ENCODE peak calls at places on chromosomes 4 and X, in eight cellular contexts. D is CD8-positive, alpha-beta T cell; X is neural progenitor cell; G is suprapubic skin; O is tibial nerve; I is breast epithelium; P is sigmoid colon; Q is astrocyte. S is an unnamed sample. For H3K27me3, the result is how much of the 10 kb centered on the place peaks cover.

GRCh38 chr4:5888222-5888701 is 4.6 kb downstream of the CRMP1 start:
- DNase-seq in D (no peak), X (peak), G (no peak), O (no peak), I (no peak), P (no peak), Q (no peak), S (no peak)

GRCh38 chr4:40280586-40280985 is 54.5 kb upstream of the CHRNA9 start:
- DNase-seq in D (no peak), X (no peak), G (no peak), O (no peak), I (no peak), P (peak), Q (no peak), S (no peak)

GRCh38 chr4:139167774-139168444 is 9.1 kb downstream of the ELF2 start:
- DNase-seq in D (no peak), X (no peak), G (no peak), O (peak), I (no peak), P (no peak), Q (peak), S (no peak)

GRCh38 chr4:122992111-122992510 is 69.7 kb upstream of the NUDT6 start:
- DNase-seq in D (no peak), X (no peak), G (no peak), O (no peak), I (no peak), P (no peak), Q (peak), S (no peak)

GRCh38 chrX:78123190-78123589 is 16.3 kb downstream of the TAF9B start:
- DNase-seq in D (no peak), X (no peak), G (no peak), O (no peak), I (no peak), P (no peak), Q (peak), S (no peak)

GRCh38 chr4:120922390-120923200 is at the start of gene PRDM5:
- DNase-seq in D (peak), X (peak), G (peak), O (peak), I (peak), P (peak), Q (peak), S (peak)

GRCh38 chr4:4791299-4791798 is 68.1 kb upstream of the MSX1 start:
- DNase-seq in D (no peak), X (peak), G (no peak), O (no peak), I (no peak), P (no peak), Q (peak), S (no peak)

GRCh38 chr4:139054791-139055376 is 39.3 kb downstream of the NOCT start:
- DNase-seq in D (no peak), X (no peak), G (no peak), O (no peak), I (no peak), P (no peak), Q (peak), S (no peak)

GRCh38 chrX:119093991-119094741 is 21.4 kb downstream of the CT47C1 start:
- DNase-seq in D (no peak), X (no peak), G (no peak), O (no peak), I (no peak), P (no peak), Q (no peak), S (no peak)

GRCh38 chr4:68373513-68373912 is 23.6 kb upstream of the YTHDC1 start:
- DNase-seq in D (peak), X (peak), G (peak), O (peak), I (peak), P (peak), Q (peak), S (peak)

GRCh38 chr4:26322349-26322748 is 1.5 kb downstream of the RBPJ start:
- DNase-seq in D (no peak), X (no peak), G (no peak), O (no peak), I (no peak), P (no peak), Q (no peak), S (no peak)

DNA sequence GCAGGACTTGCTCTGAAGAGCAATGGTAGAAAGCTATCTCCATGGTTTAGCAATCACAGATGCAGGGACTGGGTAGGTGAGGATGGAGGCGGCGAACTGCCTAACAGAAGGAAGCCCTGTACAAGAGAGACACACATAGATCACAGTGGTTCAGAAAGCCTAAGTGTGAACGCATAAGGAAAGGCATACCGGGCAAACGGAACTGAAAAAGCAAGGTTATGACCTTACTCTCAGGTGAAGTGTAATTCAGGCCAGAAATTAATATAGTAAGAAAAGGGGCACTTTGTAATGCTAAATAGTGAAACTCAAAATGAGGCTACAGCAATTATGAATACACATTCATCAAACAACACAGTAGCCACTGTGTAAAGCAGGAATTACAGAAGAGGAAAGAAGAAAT is 126.6 kb downstream of the PALLD start:
- DNase-seq in D (no peak), X (no peak), G (no peak), O (no peak), I (no peak), P (no peak), Q (no peak), S (no peak)
- TF ChIP-seq CTCF in D (no peak), X (no peak), G (no peak), O (no peak), I (no peak), P (no peak), Q (no peak), S (no peak)

DNA sequence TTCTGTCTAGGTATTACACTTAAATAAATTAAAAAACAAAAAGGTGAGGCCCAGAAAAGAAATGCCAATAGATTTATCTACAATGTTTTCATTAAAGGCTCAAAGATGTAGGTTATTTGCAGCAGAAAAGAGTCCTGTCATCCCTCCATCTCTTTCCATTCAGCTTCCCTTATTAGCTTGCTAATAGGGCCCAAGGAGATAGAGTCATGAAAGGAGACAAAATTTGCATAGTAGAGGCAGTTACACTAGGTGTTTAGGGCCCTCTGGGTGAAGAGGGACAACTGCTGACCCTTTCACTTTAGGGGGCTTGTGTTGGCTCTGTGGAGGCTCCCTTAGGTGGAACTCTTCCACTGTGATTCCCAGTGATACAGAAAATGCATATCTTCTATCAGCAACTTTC is 58.4 kb upstream of the TACR3 start:
- DNase-seq in D (no peak), X (no peak), G (no peak), O (no peak), I (no peak), P (no peak), Q (no peak), S (no peak)
- H3K4me3 ChIP-seq in D (no peak), X (no peak), G (no peak), O (no peak), I (no peak), P (no peak), Q (no peak), S (no peak)

DNA sequence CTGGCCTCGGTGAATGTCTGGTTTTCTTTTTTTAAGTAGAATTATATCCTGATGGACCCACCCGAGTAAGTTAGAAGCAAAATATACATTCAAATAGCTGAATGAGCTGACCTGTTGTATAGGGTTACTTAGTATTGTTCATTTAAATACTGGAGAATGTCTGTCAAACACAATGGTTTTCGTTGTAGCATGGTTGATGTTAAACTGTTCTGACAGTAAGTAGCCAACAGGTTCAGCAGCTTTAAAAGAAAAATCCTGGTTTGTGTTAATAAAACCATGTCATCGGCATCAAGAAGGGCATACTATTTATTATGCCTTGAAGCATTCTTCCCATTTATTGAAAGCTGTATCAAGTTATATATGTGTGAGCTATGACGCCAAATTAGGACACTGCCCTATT is 149.6 kb downstream of the ANAPC10 start:
- DNase-seq in D (no peak), X (peak), G (no peak), O (no peak), I (no peak), P (no peak), Q (no peak), S (no peak)
- H3K27me3 ChIP-seq in D (under half), X (under half), G (under half), O (under half), I (under half), P (under half), Q (under half), S (under half)

GRCh38 chrX:130769835-130770234 is 133.2 kb downstream of the ENOX2 start:
- DNase-seq in D (no peak), X (no peak), G (no peak), O (no peak), I (no peak), P (no peak), Q (no peak), S (no peak)

GRCh38 chrX:130771230-130771629 is 131.8 kb downstream of the ENOX2 start:
- DNase-seq in D (no peak), X (no peak), G (no peak), O (no peak), I (no peak), P (no peak), Q (no peak), S (no peak)

GRCh38 chrX:130771648-130772312 is 131.2 kb downstream of the ENOX2 start:
- DNase-seq in D (no peak), X (no peak), G (no peak), O (no peak), I (no peak), P (no peak), Q (no peak), S (no peak)

GRCh38 chrX:130770615-130771014 is 132.4 kb downstream of the ENOX2 start:
- DNase-seq in D (no peak), X (no peak), G (no peak), O (no peak), I (no peak), P (no peak), Q (peak), S (no peak)

DNA sequence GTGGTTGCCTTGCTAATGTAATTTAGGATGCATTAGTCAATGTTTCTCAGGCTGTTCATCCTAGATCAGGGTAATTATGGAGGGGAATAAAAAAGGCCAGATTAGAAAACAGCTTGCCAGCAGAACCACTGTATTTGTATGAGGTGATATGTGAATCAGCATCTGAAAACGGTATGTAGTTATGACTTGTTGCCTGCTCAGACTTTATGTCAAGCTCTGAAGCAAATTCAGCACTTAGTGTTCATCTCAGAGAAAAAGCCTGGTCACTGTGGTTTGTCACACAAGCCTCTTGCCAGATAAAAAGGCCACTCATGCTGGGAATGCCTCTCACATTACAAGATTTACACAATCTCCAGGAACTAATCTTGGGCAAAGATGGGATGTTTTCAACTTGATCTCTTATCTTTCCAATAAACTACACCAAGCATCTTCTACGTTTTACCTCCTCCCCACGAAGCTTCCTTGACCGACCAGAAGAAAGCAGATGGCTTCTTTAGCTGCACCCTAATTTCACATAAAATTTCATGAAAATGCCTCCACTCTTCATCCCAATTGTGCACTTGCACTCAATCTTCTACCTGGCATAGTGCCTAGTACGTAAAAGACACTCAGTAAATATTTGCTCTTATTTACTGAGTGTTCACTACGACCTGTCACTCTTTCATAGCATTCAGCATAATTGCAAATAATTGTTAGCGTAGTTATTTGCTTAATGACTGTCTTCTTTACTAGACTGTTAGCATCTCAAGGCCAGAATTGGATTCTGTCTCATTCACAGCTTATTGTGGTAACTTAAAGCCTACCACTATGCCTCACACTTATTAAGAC is 130.5 kb downstream of the ENOX2 start:
- DNase-seq in D (no peak), X (no peak), G (no peak), O (no peak), I (no peak), P (no peak), Q (peak), S (no peak)
- TF ChIP-seq CTCF in D (no peak), X (no peak), G (no peak), O (no peak), I (no peak), P (no peak), Q (no peak), S (no peak)

DNA sequence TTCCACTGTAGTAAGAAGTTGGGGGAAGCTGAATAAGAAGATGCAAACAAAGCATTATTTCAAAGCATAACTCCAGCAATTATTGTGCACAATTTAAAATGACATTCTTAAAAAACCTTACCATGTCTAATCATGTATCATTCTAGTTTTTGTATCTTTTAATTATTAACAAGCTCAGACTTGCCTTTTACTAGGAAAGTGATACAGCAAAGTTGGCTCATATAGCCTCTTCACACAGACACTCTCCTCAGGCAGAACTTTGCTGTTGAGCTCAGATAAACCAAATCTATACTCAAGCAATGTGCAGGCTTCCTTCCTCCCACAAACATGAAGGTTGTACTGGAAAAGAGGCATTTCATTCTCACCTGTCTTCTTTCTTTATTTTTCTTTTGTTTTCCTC is 358.7 kb upstream of the EMCN start:
- DNase-seq in D (no peak), X (no peak), G (no peak), O (no peak), I (no peak), P (no peak), Q (no peak), S (no peak)
- H3K4me3 ChIP-seq in D (no peak), X (no peak), G (no peak), O (no peak), I (no peak), P (no peak), Q (no peak), S (no peak)

DNA sequence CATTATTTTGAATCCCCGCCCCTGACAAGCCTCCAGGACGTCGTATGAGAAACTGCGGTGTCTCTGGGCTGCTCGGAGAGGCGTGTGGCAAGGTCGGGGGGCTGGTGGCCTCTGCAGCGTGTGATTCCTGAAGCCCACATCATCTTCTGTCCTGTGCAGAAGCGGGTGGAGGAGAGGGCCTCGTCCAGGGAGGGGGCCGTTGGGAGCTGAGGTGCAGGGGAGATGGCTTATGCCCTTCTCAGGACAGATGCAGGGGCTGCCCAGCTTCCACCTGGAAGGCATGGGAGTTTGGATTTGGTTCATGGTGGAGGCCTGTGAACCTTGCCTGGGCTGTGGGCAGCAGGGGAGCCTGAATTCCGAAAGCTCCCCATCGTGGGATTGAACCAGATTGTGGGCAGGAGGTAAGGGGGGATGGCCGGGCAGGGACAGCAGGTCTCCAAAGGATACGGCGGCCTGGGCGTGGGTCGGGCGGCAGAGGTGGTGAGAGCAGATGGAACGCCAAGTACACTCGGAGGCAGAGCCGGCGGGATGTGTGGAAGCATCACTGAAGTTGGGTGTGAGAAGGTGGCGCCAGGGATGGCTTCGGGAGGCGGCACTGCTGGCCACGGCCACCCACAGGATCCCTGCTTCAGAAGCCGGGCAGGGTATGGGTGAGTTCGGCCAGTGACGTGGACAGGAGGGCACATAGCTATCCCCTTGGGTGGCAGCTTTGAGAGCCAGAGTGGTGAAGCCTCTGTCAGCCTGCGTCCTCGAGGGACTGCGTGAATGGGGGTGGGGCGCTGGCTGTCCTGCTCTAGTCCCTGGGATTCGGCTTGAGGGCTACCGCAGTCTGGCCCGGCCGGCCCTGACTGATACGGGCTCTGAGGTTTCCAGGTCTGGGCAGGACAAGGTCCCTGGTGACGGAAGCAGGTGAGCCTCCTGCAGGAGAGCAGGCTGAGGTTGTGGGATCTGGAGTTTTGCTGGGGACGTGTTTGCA is 76.3 kb upstream of the ADRA2C start:
- DNase-seq in D (no peak), X (no peak), G (peak), O (no peak), I (no peak), P (peak), Q (no peak), S (no peak)
- H3K27me3 ChIP-seq in D (under half), X (under half), G (under half), O (under half), I (under half), P (under half), Q (under half), S (under half)

DNA sequence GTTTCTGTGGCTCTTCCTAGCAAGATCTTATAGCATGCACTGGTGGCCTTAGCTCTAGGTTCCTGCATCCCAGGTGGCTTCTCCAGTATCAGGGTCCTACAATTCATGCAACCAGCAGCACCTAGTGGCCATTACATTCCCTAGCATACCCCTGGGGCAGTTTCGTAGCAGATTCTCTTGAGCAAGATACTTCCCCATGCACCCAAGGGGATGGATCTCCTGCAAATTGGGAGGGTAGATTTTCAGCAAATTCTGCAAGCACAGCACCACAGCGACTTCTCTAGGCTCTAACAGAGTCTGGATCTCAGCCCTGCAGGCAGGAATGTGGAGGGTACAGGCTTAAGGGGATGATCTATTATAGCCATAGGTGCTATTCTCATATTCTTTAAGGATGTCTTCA is 13.1 kb upstream of the SLC9B1 start:
- DNase-seq in D (no peak), X (peak), G (no peak), O (no peak), I (no peak), P (no peak), Q (no peak), S (no peak)
- TF ChIP-seq CTCF in D (no peak), X (peak), G (no peak), O (no peak), I (no peak), P (no peak), Q (peak), S (peak)

GRCh38 chrX:134020910-134021309 is 35.5 kb upstream of the GPC3 start:
- DNase-seq in D (no peak), X (no peak), G (no peak), O (no peak), I (no peak), P (no peak), Q (no peak), S (no peak)

GRCh38 chrX:134023851-134024281 is 38.5 kb upstream of the GPC3 start:
- DNase-seq in D (no peak), X (peak), G (no peak), O (no peak), I (no peak), P (no peak), Q (no peak), S (no peak)

GRCh38 chrX:134025986-134026731 is 40.8 kb upstream of the GPC3 start:
- DNase-seq in D (no peak), X (peak), G (no peak), O (no peak), I (no peak), P (no peak), Q (no peak), S (no peak)

GRCh38 chrX:134024686-134025377 is 39.4 kb upstream of the GPC3 start:
- DNase-seq in D (no peak), X (no peak), G (no peak), O (peak), I (no peak), P (no peak), Q (no peak), S (no peak)

DNA sequence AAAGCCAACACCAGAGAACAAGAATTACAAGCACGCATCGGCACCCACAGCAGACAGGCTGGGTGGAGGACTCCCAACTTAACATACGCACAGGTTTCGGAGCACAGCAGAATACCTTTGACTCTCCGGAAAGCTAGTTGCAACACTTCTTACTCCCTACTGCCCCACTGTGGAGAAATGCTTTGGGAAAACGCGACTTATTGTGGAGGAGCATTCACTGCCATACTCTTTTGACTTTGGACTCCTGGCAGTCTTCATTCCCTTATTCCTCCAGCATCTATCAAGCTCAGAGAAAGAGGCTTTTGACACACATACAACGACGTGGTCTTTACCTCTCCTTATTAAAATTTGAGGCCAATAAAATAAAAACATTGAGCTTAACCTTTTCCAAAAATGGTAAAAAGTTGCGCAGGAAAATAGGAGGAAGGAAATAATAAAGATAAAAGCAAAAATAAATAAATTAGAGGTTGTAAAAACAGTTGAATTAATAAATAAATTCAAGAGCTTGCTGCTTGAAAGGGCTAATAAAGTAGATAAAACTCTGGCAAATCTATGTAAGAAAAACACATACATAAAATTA is 41.4 kb upstream of the GPC3 start:
- DNase-seq in D (no peak), X (peak), G (no peak), O (peak), I (peak), P (peak), Q (peak), S (no peak)
- H3K4me3 ChIP-seq in D (no peak), X (peak), G (peak), O (peak), I (peak), P (peak), Q (no peak), S (no peak)